ENCODE peak calls at places on chromosomes 6 and 20, in four cellular contexts. One of them, this sample, is unnamed. For H3K4me1, the result is how much of the 10 kb centered on the place peaks cover.

GRCh38 chr6:132041706-132042105 is 90.5 kb upstream of the CCN2 start:
- DNase-seq in HepG2: no peak
- DNase-seq in HCT116: no peak
- DNase-seq in K562: no peak
- DNase-seq in this sample: no peak

GRCh38 chr6:79111549-79111948 is 33.5 kb upstream of the PHIP start:
- DNase-seq in HCT116: no peak
- DNase-seq in HepG2: no peak
- DNase-seq in K562: no peak
- DNase-seq in this sample: no peak

GRCh38 chr6:92545861-92546260 is 873.5 kb downstream of the EPHA7 start:
- DNase-seq in HCT116: no peak
- DNase-seq in K562: no peak
- DNase-seq in HepG2: no peak
- DNase-seq in this sample: no peak

GRCh38 chr6:52503853-52504777 is 72.7 kb downstream of the TRAM2 start:
- DNase-seq in HepG2: no peak
- DNase-seq in K562: peak
- DNase-seq in HCT116: peak
- DNase-seq in this sample: peak

GRCh38 chr6:117477988-117478852 is 4.3 kb upstream of the DCBLD1 start:
- DNase-seq in HCT116: no peak
- DNase-seq in HepG2: peak
- DNase-seq in K562: peak
- DNase-seq in this sample: no peak

GRCh38 chr6:65650086-65650485 is 56.9 kb downstream of the EYS start:
- DNase-seq in K562: no peak
- DNase-seq in HepG2: no peak
- DNase-seq in HCT116: no peak
- DNase-seq in this sample: no peak

GRCh38 chr6:141421378-141421777 is 711.3 kb upstream of the GJE1 start:
- DNase-seq in HepG2: no peak
- DNase-seq in HCT116: peak
- DNase-seq in K562: no peak
- DNase-seq in this sample: peak

GRCh38 chr6:7135755-7136154 is 28.0 kb downstream of the RREB1 start:
- DNase-seq in K562: peak
- DNase-seq in HepG2: no peak
- DNase-seq in HCT116: no peak
- DNase-seq in this sample: no peak

GRCh38 chr6:138430361-138431145 is 26.5 kb downstream of the HEBP2 start:
- DNase-seq in HepG2: no peak
- DNase-seq in HCT116: no peak
- DNase-seq in K562: no peak
- DNase-seq in this sample: no peak

GRCh38 chr6:133806358-133806757 is 82.6 kb upstream of the TCF21 start:
- DNase-seq in HepG2: no peak
- DNase-seq in HCT116: no peak
- DNase-seq in K562: no peak
- DNase-seq in this sample: no peak

GRCh38 chr6:73180718-73181619 is 44.3 kb downstream of the KHDC1L start:
- DNase-seq in HepG2: peak
- DNase-seq in HCT116: peak
- DNase-seq in K562: peak
- DNase-seq in this sample: peak

GRCh38 chr6:152671146-152671545 is 26.6 kb upstream of the MYCT1 start:
- DNase-seq in HCT116: no peak
- DNase-seq in HepG2: no peak
- DNase-seq in K562: no peak
- DNase-seq in this sample: no peak

GRCh38 chr20:58225490-58226200 is 2.8 kb downstream of the ANKRD60 start:
- DNase-seq in HCT116: no peak
- DNase-seq in HepG2: no peak
- DNase-seq in K562: no peak
- DNase-seq in this sample: no peak

GRCh38 chr6:161249327-161249726 is 24.5 kb downstream of the AGPAT4 start:
- DNase-seq in HepG2: no peak
- DNase-seq in HCT116: no peak
- DNase-seq in K562: no peak
- DNase-seq in this sample: no peak

GRCh38 chr6:43970068-43970912 is 157.0 kb downstream of the MRPL14 start:
- DNase-seq in HCT116: no peak
- DNase-seq in K562: no peak
- DNase-seq in HepG2: no peak
- DNase-seq in this sample: no peak

DNA sequence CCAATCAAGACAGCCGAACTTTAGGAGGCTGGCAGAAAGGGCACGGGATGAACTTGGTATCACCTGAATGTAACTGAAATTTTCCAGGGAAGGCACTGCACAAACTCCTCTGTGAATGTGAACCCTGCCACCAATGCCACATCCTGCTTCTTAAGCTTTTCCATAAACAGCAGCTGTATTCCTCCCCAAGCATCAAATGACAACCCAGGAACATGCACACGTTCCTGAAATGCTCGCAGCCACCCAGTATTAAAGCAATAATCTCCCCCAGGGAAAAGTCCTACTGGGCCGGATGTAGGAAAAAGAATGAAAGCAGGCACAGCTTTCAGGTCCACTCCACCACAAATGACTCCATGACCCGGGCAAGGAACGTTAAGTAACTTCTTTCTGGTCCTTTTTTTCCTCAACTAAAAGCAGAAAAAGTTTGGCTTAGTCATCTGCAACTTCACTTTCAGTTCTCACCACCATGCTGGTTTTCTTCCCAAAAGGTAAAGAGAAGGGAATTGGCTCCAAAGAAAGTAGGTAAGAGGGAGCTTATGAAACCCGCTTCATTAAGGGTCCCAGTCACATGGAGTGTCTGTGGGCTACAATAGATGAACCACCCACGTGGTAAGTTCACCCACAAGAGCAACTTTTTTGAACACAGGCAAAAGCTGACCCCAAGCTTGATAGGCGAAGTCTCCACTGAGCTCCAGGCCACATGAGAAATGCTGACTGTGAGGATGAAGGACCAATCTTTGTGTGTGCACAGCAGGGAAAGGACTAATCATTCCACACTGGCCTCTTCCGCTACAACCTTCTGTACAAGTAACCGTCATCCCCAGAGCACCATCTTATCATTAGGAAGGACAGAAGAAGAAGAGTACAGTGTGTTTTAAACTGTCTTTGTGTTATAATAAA is 90.1 kb downstream of the HIVEP2 start:
- DNase-seq in K562: no peak
- DNase-seq in HepG2: no peak
- DNase-seq in HCT116: no peak
- DNase-seq in this sample: no peak
- H3K4me1 ChIP-seq in K562: under half
- H3K4me1 ChIP-seq in HepG2: under half
- H3K4me1 ChIP-seq in HCT116: under half
- H3K4me1 ChIP-seq in this sample: under half

GRCh38 chr20:44084891-44085290 is 102.1 kb downstream of the JPH2 start:
- DNase-seq in HCT116: no peak
- DNase-seq in K562: no peak
- DNase-seq in HepG2: no peak
- DNase-seq in this sample: no peak

GRCh38 chr20:44081476-44081875 is 105.5 kb downstream of the JPH2 start:
- DNase-seq in HepG2: no peak
- DNase-seq in K562: no peak
- DNase-seq in HCT116: no peak
- DNase-seq in this sample: no peak

GRCh38 chr20:44084439-44084838 is 102.5 kb downstream of the JPH2 start:
- DNase-seq in HepG2: no peak
- DNase-seq in K562: no peak
- DNase-seq in HCT116: no peak
- DNase-seq in this sample: no peak

GRCh38 chr20:44081888-44082287 is 105.1 kb downstream of the JPH2 start:
- DNase-seq in HCT116: no peak
- DNase-seq in K562: no peak
- DNase-seq in HepG2: no peak
- DNase-seq in this sample: no peak

GRCh38 chr20:44083220-44083933 is 103.6 kb downstream of the JPH2 start:
- DNase-seq in K562: no peak
- DNase-seq in HCT116: peak
- DNase-seq in HepG2: no peak
- DNase-seq in this sample: no peak
- TF ChIP-seq TCF7L2 in K562: no peak
- TF ChIP-seq TCF7L2 in HCT116: no peak
- TF ChIP-seq TCF7L2 in HepG2: no peak
- TF ChIP-seq TCF7L2 in this sample: no peak

DNA sequence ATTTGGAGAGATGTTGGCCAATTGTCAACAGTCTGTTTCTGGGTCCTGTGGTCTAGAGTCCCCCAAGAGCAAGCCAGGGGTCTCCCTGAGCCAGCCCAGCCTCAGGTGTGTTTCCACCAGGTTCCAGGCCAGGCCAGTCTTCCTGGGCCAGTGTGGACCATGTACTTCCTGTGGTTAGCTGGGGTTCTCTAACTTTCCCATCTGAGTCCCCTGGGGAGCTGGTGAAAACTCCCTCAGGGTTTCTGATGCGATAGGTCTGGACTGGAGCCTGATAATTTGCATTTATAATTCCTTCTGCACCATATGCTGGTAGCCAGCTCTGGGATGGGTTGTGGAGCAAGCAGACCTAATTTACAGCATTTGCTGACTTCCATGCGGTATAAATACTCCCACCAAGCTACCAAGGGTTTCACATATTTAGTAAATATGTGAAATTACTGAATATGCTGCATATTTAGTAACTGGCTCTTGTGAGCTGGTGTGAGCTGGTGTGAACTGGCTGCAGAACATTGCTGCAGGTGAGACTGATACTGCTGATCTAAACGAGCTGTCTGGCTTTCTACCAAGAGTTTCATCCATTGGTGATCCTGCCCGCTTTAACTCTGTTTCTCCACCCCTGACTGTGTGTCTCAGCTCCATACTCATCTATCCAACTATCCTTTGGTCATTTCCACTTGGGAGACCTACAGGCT is 62.6 kb downstream of the RIN2 start:
- DNase-seq in HepG2: no peak
- DNase-seq in K562: no peak
- DNase-seq in HCT116: no peak
- DNase-seq in this sample: no peak
- H3K4me1 ChIP-seq in HepG2: under half
- H3K4me1 ChIP-seq in K562: under half
- H3K4me1 ChIP-seq in HCT116: under half
- H3K4me1 ChIP-seq in this sample: under half

DNA sequence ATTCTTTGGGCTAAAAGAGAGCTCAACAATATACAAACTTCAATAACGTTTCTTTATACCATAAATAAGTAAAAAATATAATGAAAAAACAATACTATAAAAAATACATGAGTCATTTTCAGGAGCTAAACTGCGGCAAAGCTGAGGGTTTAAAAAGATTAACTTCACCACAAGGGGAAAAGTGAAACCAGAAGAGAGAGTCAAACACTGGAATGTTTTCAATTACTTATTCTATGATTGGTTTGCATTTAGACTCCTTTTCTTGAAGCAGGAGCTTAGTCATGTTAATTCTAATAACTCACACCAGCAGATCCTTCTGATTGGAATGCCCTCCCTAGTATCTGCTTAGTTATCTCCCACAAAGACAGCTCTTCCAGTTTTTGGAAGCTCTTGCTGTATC is 627.3 kb downstream of the UTRN start:
- DNase-seq in HCT116: no peak
- DNase-seq in HepG2: no peak
- DNase-seq in K562: no peak
- DNase-seq in this sample: no peak
- TF ChIP-seq TCF7L2 in HCT116: no peak
- TF ChIP-seq TCF7L2 in HepG2: no peak
- TF ChIP-seq TCF7L2 in K562: no peak
- TF ChIP-seq TCF7L2 in this sample: no peak

GRCh38 chr20:44166477-44166876 is 20.5 kb downstream of the JPH2 start:
- DNase-seq in K562: no peak
- DNase-seq in HCT116: no peak
- DNase-seq in HepG2: no peak
- DNase-seq in this sample: no peak

GRCh38 chr20:44170796-44171410 is 16.1 kb downstream of the JPH2 start:
- DNase-seq in K562: no peak
- DNase-seq in HCT116: no peak
- DNase-seq in HepG2: no peak
- DNase-seq in this sample: no peak

GRCh38 chr20:44171775-44172571 is 15.0 kb downstream of the JPH2 start:
- DNase-seq in K562: no peak
- DNase-seq in HCT116: no peak
- DNase-seq in HepG2: no peak
- DNase-seq in this sample: no peak

GRCh38 chr20:44166008-44166407 is 21.0 kb downstream of the JPH2 start:
- DNase-seq in HCT116: no peak
- DNase-seq in K562: no peak
- DNase-seq in HepG2: peak
- DNase-seq in this sample: no peak

GRCh38 chr20:44167736-44168135 is 19.3 kb downstream of the JPH2 start:
- DNase-seq in HepG2: no peak
- DNase-seq in HCT116: no peak
- DNase-seq in K562: no peak
- DNase-seq in this sample: no peak
- H3K4me1 ChIP-seq in HepG2: under half
- H3K4me1 ChIP-seq in HCT116: under half
- H3K4me1 ChIP-seq in K562: under half
- H3K4me1 ChIP-seq in this sample: under half

GRCh38 chr6:42013134-42013516 is 37.2 kb upstream of the TAF8 start:
- DNase-seq in K562: no peak
- DNase-seq in HCT116: no peak
- DNase-seq in HepG2: no peak
- DNase-seq in this sample: no peak

GRCh38 chr6:42010909-42011308 is 39.4 kb upstream of the TAF8 start:
- DNase-seq in K562: no peak
- DNase-seq in HCT116: no peak
- DNase-seq in HepG2: no peak
- DNase-seq in this sample: no peak

GRCh38 chr6:42010185-42010872 is 40.0 kb upstream of the TAF8 start:
- DNase-seq in K562: peak
- DNase-seq in HCT116: no peak
- DNase-seq in HepG2: no peak
- DNase-seq in this sample: no peak

GRCh38 chr6:42009844-42010184 is 40.5 kb upstream of the TAF8 start:
- DNase-seq in K562: no peak
- DNase-seq in HepG2: no peak
- DNase-seq in HCT116: no peak
- DNase-seq in this sample: no peak

GRCh38 chr6:42012501-42013133 is 37.7 kb upstream of the TAF8 start:
- DNase-seq in HepG2: no peak
- DNase-seq in K562: no peak
- DNase-seq in HCT116: no peak
- DNase-seq in this sample: no peak
- TF ChIP-seq TCF7L2 in HepG2: no peak
- TF ChIP-seq TCF7L2 in K562: no peak
- TF ChIP-seq TCF7L2 in HCT116: no peak
- TF ChIP-seq TCF7L2 in this sample: no peak